ENCODE peak calls at places on chromosomes 6 and 20, in five cellular contexts. N is NCI-H345, E is T-cell, P is T47D, B is posterior cingulate gyrus. A is an unnamed sample.

GRCh38 chr6:168648240-168648639 is 207.3 kb downstream of the SMOC2 start:
- DNase-seq in N (peak), B (no peak), E (no peak), P (peak), A (no peak)

GRCh38 chr20:2521369-2522305 is 12.9 kb upstream of the ZNF343 start:
- DNase-seq in E (no peak), N (peak), B (peak), P (peak), A (no peak)

GRCh38 chr6:136079701-136080565 is 170.2 kb downstream of the MTFR2 start:
- DNase-seq in P (no peak), N (no peak), E (no peak), B (no peak), A (no peak)

GRCh38 chr6:635233-635632 is 21.7 kb downstream of the HUS1B start:
- DNase-seq in P (no peak), E (no peak), B (no peak), N (no peak), A (no peak)

GRCh38 chr20:54416770-54417169 is 58.6 kb upstream of the DOK5 start:
- DNase-seq in P (no peak), E (no peak), B (no peak), N (no peak), A (no peak)

GRCh38 chr6:41055149-41055548 is 2.1 kb downstream of the APOBEC2 start:
- DNase-seq in N (peak), B (no peak), P (no peak), E (no peak), A (no peak)

GRCh38 chr6:10441655-10442009 is 26.8 kb upstream of the TFAP2A start:
- DNase-seq in E (no peak), N (no peak), P (no peak), B (no peak), A (no peak)

GRCh38 chr6:106092279-106092678 is 6.1 kb downstream of the PRDM1 start:
- DNase-seq in P (no peak), N (no peak), E (no peak), B (no peak), A (no peak)

GRCh38 chr6:150194200-150194599 is 51.4 kb downstream of the PPP1R14C start:
- DNase-seq in N (no peak), P (no peak), B (no peak), E (no peak), A (no peak)

GRCh38 chr6:163834226-163834970 is 419.9 kb downstream of the QKI start:
- DNase-seq in B (no peak), N (no peak), E (no peak), P (no peak), A (no peak)

GRCh38 chr6:1950631-1951030 is 294.8 kb downstream of the GMDS start:
- DNase-seq in N (no peak), B (no peak), E (no peak), P (no peak), A (no peak)

GRCh38 chr20:54137115-54137514 is 36.7 kb downstream of the CYP24A1 start:
- DNase-seq in N (no peak), P (no peak), B (no peak), E (no peak), A (no peak)

GRCh38 chr6:41748542-41748941 is 1.3 kb upstream of the PGC start:
- DNase-seq in E (no peak), P (no peak), B (no peak), N (no peak), A (no peak)

GRCh38 chr6:17393335-17394191 is at the start of gene CAP2:
- DNase-seq in E (no peak), P (peak), N (peak), B (peak), A (no peak)

GRCh38 chr6:4638641-4639040 is 137.6 kb upstream of the CDYL start:
- DNase-seq in N (no peak), P (no peak), E (no peak), B (no peak), A (no peak)

GRCh38 chr20:1334370-1334731 is 5.4 kb upstream of the SDCBP2 start:
- DNase-seq in N (no peak), B (no peak), P (no peak), E (no peak), A (no peak)

GRCh38 chr6:125829433-125829832 is 38.7 kb downstream of the NCOA7 start:
- DNase-seq in E (peak), N (no peak), P (no peak), B (no peak), A (no peak)

GRCh38 chr6:124986146-124986545 is 23.9 kb downstream of the RNF217 start:
- DNase-seq in B (no peak), N (no peak), P (no peak), E (no peak), A (no peak)

GRCh38 chr6:104239971-104240370 is 619.7 kb downstream of the HACE1 start:
- DNase-seq in B (no peak), E (no peak), P (no peak), N (no peak), A (no peak)

GRCh38 chr6:156991971-156992370 is 214.8 kb downstream of the ARID1B start:
- DNase-seq in N (no peak), P (no peak), B (no peak), E (no peak), A (no peak)

GRCh38 chr6:41428995-41429417 is 93.6 kb downstream of the NCR2 start:
- DNase-seq in B (peak), E (no peak), N (no peak), P (no peak), A (no peak)

GRCh38 chr20:24027229-24027628 is 38.6 kb upstream of the GGTLC1 start:
- DNase-seq in E (peak), P (no peak), B (no peak), N (no peak), A (peak)

A was measured in GM19239.